ENCODE peak calls at places on chromosomes 11 and 22, in six cellular contexts. P is testis, F is cardiac muscle cell, M is right cardiac atrium, E is neural progenitor cell, B is PC-9. L is an unnamed sample. For H3K27me3, the result is how much of the 10 kb centered on the place peaks cover.

GRCh38 chr22:43014062-43014875 is 680 bp downstream of the PACSIN2 start:
- DNase-seq in M (peak), E (peak), P (peak), F (peak), B (peak), L (no peak)

GRCh38 chr11:33021937-33022336 is 6.3 kb downstream of the DEPDC7 start:
- DNase-seq in P (no peak), B (no peak), M (no peak), E (no peak), F (no peak), L (no peak)

GRCh38 chr11:26579683-26580082 is 7.6 kb upstream of the MUC15 start:
- DNase-seq in M (no peak), E (no peak), F (no peak), B (no peak), P (no peak), L (no peak)

GRCh38 chr22:44444341-44445306 is 53.4 kb downstream of the RTL6 start:
- DNase-seq in P (no peak), M (no peak), B (no peak), F (no peak), E (peak), L (no peak)

GRCh38 chr22:47605441-47605840 is 843.0 kb downstream of the TBC1D22A start:
- DNase-seq in M (no peak), E (no peak), B (no peak), P (peak), F (no peak), L (no peak)

GRCh38 chr11:64013141-64013896 is 22.4 kb upstream of the FLRT1 start:
- DNase-seq in M (no peak), E (no peak), F (no peak), P (no peak), B (no peak), L (no peak)

GRCh38 chr11:117928818-117929567 is at the start of gene TMPRSS13:
- DNase-seq in M (no peak), P (no peak), B (peak), F (no peak), E (no peak), L (no peak)

GRCh38 chr22:46803031-46803880 is 40.8 kb downstream of the TBC1D22A start:
- DNase-seq in B (peak), E (peak), M (no peak), F (peak), P (peak), L (no peak)

GRCh38 chr11:62850911-62851806 is 11.8 kb upstream of the WDR74 start:
- DNase-seq in E (peak), M (no peak), F (no peak), P (no peak), B (peak), L (no peak)

GRCh38 chr11:85599083-85599482 is 28.1 kb downstream of the DLG2 start:
- DNase-seq in M (no peak), B (no peak), E (no peak), P (no peak), F (no peak), L (no peak)

GRCh38 chr11:3003396-3004231 is 11.5 kb upstream of the NAP1L4 start:
- DNase-seq in E (no peak), F (no peak), P (no peak), M (no peak), B (peak), L (no peak)

GRCh38 chr11:75277991-75278790 is 37.6 kb downstream of the TPBGL start:
- DNase-seq in M (no peak), P (no peak), B (no peak), E (no peak), F (no peak), L (no peak)

GRCh38 chr22:29030618-29031235 is 30.9 kb downstream of the C22orf31 start:
- DNase-seq in P (peak), M (peak), B (peak), F (peak), E (peak), L (no peak)

GRCh38 chr11:120273432-120273831 is 33.5 kb downstream of the POU2F3 start:
- DNase-seq in E (no peak), F (no peak), B (peak), M (no peak), P (no peak), L (no peak)

GRCh38 chr11:1138053-1138452 is 19.7 kb upstream of the MUC5AC start:
- DNase-seq in M (no peak), F (no peak), B (no peak), P (no peak), E (no peak), L (no peak)

GRCh38 chr11:66341502-66342126 is 3.3 kb downstream of the BRMS1 start:
- DNase-seq in M (peak), B (no peak), E (no peak), F (no peak), P (no peak), L (no peak)

GRCh38 chr22:29205598-29206371 is at the start of gene EMID1:
- DNase-seq in P (peak), M (peak), E (peak), B (no peak), F (peak), L (no peak)

GRCh38 chr11:104700609-104701008 is 197.7 kb downstream of the CASP12 start:
- DNase-seq in B (peak), E (no peak), P (no peak), F (no peak), M (no peak), L (peak)

GRCh38 chr11:121914508-121914907 is 201.5 kb downstream of the BLID start:
- DNase-seq in B (no peak), F (no peak), M (no peak), E (no peak), P (no peak), L (no peak)

GRCh38 chr11:70002433-70002832 is 75.7 kb upstream of the ANO1 start:
- DNase-seq in F (no peak), E (no peak), P (no peak), M (no peak), B (no peak), L (no peak)

GRCh38 chr22:37206841-37207821 is 5.1 kb downstream of the SSTR3 start:
- DNase-seq in F (no peak), E (no peak), M (no peak), B (no peak), P (no peak), L (no peak)

GRCh38 chr22:23012081-23012622 is 58.2 kb upstream of the GNAZ start:
- DNase-seq in F (no peak), P (no peak), B (no peak), M (no peak), E (no peak), L (no peak)

GRCh38 chr11:116312560-116313340 is 460.0 kb downstream of the BUD13 start:
- DNase-seq in E (peak), B (no peak), M (peak), P (peak), F (no peak), L (no peak)

GRCh38 chr22:50699001-50699753 is 26.6 kb downstream of the SHANK3 start:
- DNase-seq in E (no peak), F (no peak), M (peak), B (no peak), P (no peak), L (no peak)

GRCh38 chr11:111456086-111456858 is 55.9 kb downstream of the BTG4 start:
- DNase-seq in B (no peak), E (no peak), P (no peak), M (no peak), F (no peak), L (no peak)

GRCh38 chr11:118618115-118618990 is 10.9 kb downstream of the PHLDB1 start:
- DNase-seq in B (no peak), P (peak), M (peak), E (peak), F (no peak), L (peak)

GRCh38 chr11:1744137-1744878 is 6.1 kb downstream of the IFITM10 start:
- DNase-seq in P (peak), F (no peak), B (no peak), M (no peak), E (no peak), L (no peak)

GRCh38 chr22:27242917-27243589 is 558.5 kb downstream of the MN1 start:
- DNase-seq in M (peak), P (no peak), B (no peak), F (no peak), E (no peak), L (no peak)

GRCh38 chr11:27717801-27718229 is 17.6 kb upstream of the BDNF start:
- DNase-seq in F (no peak), P (no peak), B (no peak), M (no peak), E (peak), L (no peak)
- H3K27me3 ChIP-seq in F (half or more), P (under half), B (under half), M (under half), E (under half), L (under half)

DNA sequence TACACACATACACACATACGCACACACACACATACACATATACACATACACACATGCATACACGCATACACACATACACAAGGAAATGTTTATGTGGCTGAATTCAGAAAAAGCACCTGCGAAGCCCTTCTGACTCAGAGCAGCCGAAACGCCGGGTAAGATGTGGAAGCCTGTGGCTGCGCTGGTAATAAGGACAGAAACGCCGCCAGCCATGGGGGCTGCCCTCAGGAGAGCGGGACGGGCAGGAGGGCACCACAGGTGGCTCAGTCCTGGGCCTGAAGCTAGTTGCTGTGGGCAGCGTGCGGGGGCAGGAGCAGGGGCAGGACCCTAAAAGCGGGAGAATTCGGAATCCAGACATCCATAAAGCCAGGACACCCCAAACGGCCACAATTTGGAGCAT is 378.3 kb downstream of the BRD1 start:
- DNase-seq in M (no peak), P (no peak), E (no peak), F (no peak), B (no peak), L (no peak)
- H3K27me3 ChIP-seq in M (under half), P (under half), E (under half), F (under half), B (half or more), L (under half)

GRCh38 chr22:33053323-33053722 is 4.9 kb downstream of the SYN3 start:
- DNase-seq in E (no peak), F (no peak), P (no peak), M (no peak), B (no peak), L (no peak)
- H3K27me3 ChIP-seq in E (under half), F (under half), P (under half), M (under half), B (half or more), L (under half)

GRCh38 chr11:61549177-61549576 is 31.7 kb downstream of the SYT7 start:
- DNase-seq in M (no peak), P (no peak), B (no peak), F (no peak), E (no peak), L (no peak)
- H3K27me3 ChIP-seq in M (under half), P (under half), B (under half), F (under half), E (under half), L (under half)